ENCODE peak calls at places on chromosome 20, in nine cellular contexts. One of them, this sample, is unnamed.

GRCh38 chr20:25295386-25296093 is 47.7 kb downstream of the PYGB start:
- DNase-seq in lower leg skin: no peak
- DNase-seq in adrenal gland: peak
- DNase-seq in heart left ventricle: peak
- DNase-seq in A549: no peak
- DNase-seq in spleen: no peak
- DNase-seq in testis: no peak
- DNase-seq in GM12892: no peak
- DNase-seq in stomach: peak
- DNase-seq in this sample: no peak

GRCh38 chr20:49276895-49277785 is 717 bp downstream of the ZNFX1 start:
- DNase-seq in lower leg skin: peak
- DNase-seq in adrenal gland: peak
- DNase-seq in heart left ventricle: peak
- DNase-seq in A549: no peak
- DNase-seq in spleen: peak
- DNase-seq in testis: peak
- DNase-seq in GM12892: peak
- DNase-seq in stomach: no peak
- DNase-seq in this sample: no peak

GRCh38 chr20:4038676-4039075 is 23.3 kb upstream of the RNF24 start:
- DNase-seq in lower leg skin: no peak
- DNase-seq in adrenal gland: no peak
- DNase-seq in heart left ventricle: no peak
- DNase-seq in A549: no peak
- DNase-seq in spleen: no peak
- DNase-seq in testis: no peak
- DNase-seq in GM12892: no peak
- DNase-seq in stomach: no peak
- DNase-seq in this sample: no peak

GRCh38 chr20:4905195-4905594 is 96.1 kb downstream of the SLC23A2 start:
- DNase-seq in lower leg skin: peak
- DNase-seq in adrenal gland: no peak
- DNase-seq in heart left ventricle: no peak
- DNase-seq in A549: no peak
- DNase-seq in spleen: no peak
- DNase-seq in testis: no peak
- DNase-seq in GM12892: no peak
- DNase-seq in stomach: no peak
- DNase-seq in this sample: no peak

GRCh38 chr20:25437153-25437581 is 29.7 kb downstream of the GINS1 start:
- DNase-seq in lower leg skin: no peak
- DNase-seq in adrenal gland: no peak
- DNase-seq in heart left ventricle: no peak
- DNase-seq in A549: no peak
- DNase-seq in spleen: no peak
- DNase-seq in testis: no peak
- DNase-seq in GM12892: no peak
- DNase-seq in stomach: no peak
- DNase-seq in this sample: no peak

GRCh38 chr20:32823078-32823477 is 3.3 kb downstream of the MAPRE1 start:
- DNase-seq in lower leg skin: peak
- DNase-seq in adrenal gland: no peak
- DNase-seq in heart left ventricle: no peak
- DNase-seq in A549: peak
- DNase-seq in spleen: no peak
- DNase-seq in testis: peak
- DNase-seq in GM12892: no peak
- DNase-seq in stomach: no peak
- DNase-seq in this sample: no peak

GRCh38 chr20:20487811-20488210 is 119.9 kb downstream of the INSM1 start:
- DNase-seq in lower leg skin: no peak
- DNase-seq in adrenal gland: no peak
- DNase-seq in heart left ventricle: no peak
- DNase-seq in A549: no peak
- DNase-seq in spleen: no peak
- DNase-seq in testis: no peak
- DNase-seq in GM12892: no peak
- DNase-seq in stomach: no peak
- DNase-seq in this sample: no peak

GRCh38 chr20:10955166-10955565 is 281.4 kb upstream of the JAG1 start:
- DNase-seq in lower leg skin: no peak
- DNase-seq in adrenal gland: no peak
- DNase-seq in heart left ventricle: no peak
- DNase-seq in A549: no peak
- DNase-seq in spleen: no peak
- DNase-seq in testis: no peak
- DNase-seq in GM12892: no peak
- DNase-seq in stomach: no peak
- DNase-seq in this sample: no peak

GRCh38 chr20:37898301-37899104 is 4.4 kb upstream of the VSTM2L start:
- DNase-seq in lower leg skin: no peak
- DNase-seq in adrenal gland: no peak
- DNase-seq in heart left ventricle: no peak
- DNase-seq in A549: no peak
- DNase-seq in spleen: no peak
- DNase-seq in testis: no peak
- DNase-seq in GM12892: no peak
- DNase-seq in stomach: no peak
- DNase-seq in this sample: no peak

GRCh38 chr20:2610941-2611720 is 41.3 kb upstream of the NOP56 start:
- DNase-seq in lower leg skin: no peak
- DNase-seq in adrenal gland: no peak
- DNase-seq in heart left ventricle: no peak
- DNase-seq in A549: no peak
- DNase-seq in spleen: no peak
- DNase-seq in testis: no peak
- DNase-seq in GM12892: no peak
- DNase-seq in stomach: no peak
- DNase-seq in this sample: peak

GRCh38 chr20:46458891-46459750 is 52.7 kb upstream of the ELMO2 start:
- DNase-seq in lower leg skin: no peak
- DNase-seq in adrenal gland: peak
- DNase-seq in heart left ventricle: no peak
- DNase-seq in A549: no peak
- DNase-seq in spleen: no peak
- DNase-seq in testis: peak
- DNase-seq in GM12892: no peak
- DNase-seq in stomach: peak
- DNase-seq in this sample: no peak

GRCh38 chr20:57611605-57612311 is 8.5 kb downstream of the ZBP1 start:
- DNase-seq in lower leg skin: peak
- DNase-seq in adrenal gland: no peak
- DNase-seq in heart left ventricle: peak
- DNase-seq in A549: no peak
- DNase-seq in spleen: peak
- DNase-seq in testis: peak
- DNase-seq in GM12892: no peak
- DNase-seq in stomach: no peak
- DNase-seq in this sample: no peak

GRCh38 chr20:45938727-45939438 is 4.4 kb downstream of the PCIF1 start:
- DNase-seq in lower leg skin: no peak
- DNase-seq in adrenal gland: no peak
- DNase-seq in heart left ventricle: no peak
- DNase-seq in A549: no peak
- DNase-seq in spleen: no peak
- DNase-seq in testis: no peak
- DNase-seq in GM12892: no peak
- DNase-seq in stomach: no peak
- DNase-seq in this sample: no peak

GRCh38 chr20:50518270-50518721 is 8.1 kb downstream of the PTPN1 start:
- DNase-seq in lower leg skin: no peak
- DNase-seq in adrenal gland: no peak
- DNase-seq in heart left ventricle: no peak
- DNase-seq in A549: no peak
- DNase-seq in spleen: no peak
- DNase-seq in testis: no peak
- DNase-seq in GM12892: no peak
- DNase-seq in stomach: no peak
- DNase-seq in this sample: no peak

GRCh38 chr20:25310268-25310920 is 62.5 kb downstream of the PYGB start:
- DNase-seq in lower leg skin: no peak
- DNase-seq in adrenal gland: peak
- DNase-seq in heart left ventricle: peak
- DNase-seq in A549: peak
- DNase-seq in spleen: peak
- DNase-seq in testis: peak
- DNase-seq in GM12892: no peak
- DNase-seq in stomach: peak
- DNase-seq in this sample: no peak

GRCh38 chr20:10511507-10512231 is 76.6 kb downstream of the SLX4IP start:
- DNase-seq in lower leg skin: peak
- DNase-seq in adrenal gland: peak
- DNase-seq in heart left ventricle: peak
- DNase-seq in A549: peak
- DNase-seq in spleen: peak
- DNase-seq in testis: peak
- DNase-seq in GM12892: peak
- DNase-seq in stomach: peak
- DNase-seq in this sample: no peak

GRCh38 chr20:18397090-18397489 is 69.7 kb downstream of the DZANK1 start:
- DNase-seq in lower leg skin: no peak
- DNase-seq in adrenal gland: no peak
- DNase-seq in heart left ventricle: no peak
- DNase-seq in A549: no peak
- DNase-seq in spleen: no peak
- DNase-seq in testis: no peak
- DNase-seq in GM12892: no peak
- DNase-seq in stomach: no peak
- DNase-seq in this sample: no peak

DNA sequence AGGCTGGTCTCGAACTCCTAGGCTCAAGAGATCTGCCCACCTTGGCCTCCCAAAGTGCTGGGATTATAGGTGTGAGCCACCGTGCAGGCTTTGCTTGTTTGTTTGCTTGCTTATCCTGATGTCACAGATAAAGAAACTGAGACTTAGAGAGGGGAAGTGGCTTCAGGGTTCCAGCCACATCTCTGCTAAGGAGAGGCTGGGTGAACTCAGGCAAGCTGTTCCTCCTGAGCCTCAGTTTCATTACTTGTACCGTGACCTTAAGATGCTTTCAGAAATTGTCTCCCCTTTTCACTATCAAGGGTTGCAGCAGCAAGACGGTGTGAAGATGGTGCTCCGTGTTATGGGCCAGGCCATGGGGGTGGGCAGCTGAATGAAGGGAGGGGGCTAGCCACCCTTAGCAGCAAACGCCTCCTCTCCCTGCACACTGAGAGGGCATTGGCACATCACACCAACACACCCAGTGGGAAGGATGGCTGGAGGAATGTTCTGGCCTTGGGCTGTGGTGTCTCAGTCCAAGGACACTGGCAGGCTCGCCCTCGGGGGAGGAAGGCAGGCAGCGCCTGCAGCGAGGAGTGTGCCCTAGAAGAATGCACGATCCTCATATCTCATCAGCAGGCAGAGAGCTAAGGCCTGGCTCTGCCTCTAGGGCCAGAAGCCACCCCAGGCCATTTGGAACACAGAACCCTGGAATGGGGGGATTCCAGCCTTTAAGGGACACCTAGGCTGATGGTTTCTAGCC is 48.2 kb upstream of the TLDC2 start:
- DNase-seq in lower leg skin: no peak
- DNase-seq in adrenal gland: peak
- DNase-seq in heart left ventricle: peak
- DNase-seq in A549: no peak
- DNase-seq in spleen: no peak
- DNase-seq in testis: peak
- DNase-seq in GM12892: peak
- DNase-seq in stomach: no peak
- DNase-seq in this sample: no peak
- TF ChIP-seq POLR2A in lower leg skin: no peak
- TF ChIP-seq POLR2A in adrenal gland: peak
- TF ChIP-seq POLR2A in heart left ventricle: no peak
- TF ChIP-seq POLR2A in A549: no peak
- TF ChIP-seq POLR2A in spleen: no peak
- TF ChIP-seq POLR2A in testis: no peak
- TF ChIP-seq POLR2A in GM12892: no peak
- TF ChIP-seq POLR2A in stomach: no peak
- TF ChIP-seq POLR2A in this sample: no peak

GRCh38 chr20:31514154-31515071 is at the start of gene HM13:
- DNase-seq in lower leg skin: peak
- DNase-seq in adrenal gland: peak
- DNase-seq in heart left ventricle: peak
- DNase-seq in A549: peak
- DNase-seq in spleen: peak
- DNase-seq in testis: peak
- DNase-seq in GM12892: peak
- DNase-seq in stomach: peak
- DNase-seq in this sample: peak
- TF ChIP-seq POLR2A in lower leg skin: no peak
- TF ChIP-seq POLR2A in adrenal gland: peak
- TF ChIP-seq POLR2A in heart left ventricle: peak
- TF ChIP-seq POLR2A in A549: peak
- TF ChIP-seq POLR2A in spleen: no peak
- TF ChIP-seq POLR2A in testis: no peak
- TF ChIP-seq POLR2A in GM12892: peak
- TF ChIP-seq POLR2A in stomach: no peak
- TF ChIP-seq POLR2A in this sample: peak

DNA sequence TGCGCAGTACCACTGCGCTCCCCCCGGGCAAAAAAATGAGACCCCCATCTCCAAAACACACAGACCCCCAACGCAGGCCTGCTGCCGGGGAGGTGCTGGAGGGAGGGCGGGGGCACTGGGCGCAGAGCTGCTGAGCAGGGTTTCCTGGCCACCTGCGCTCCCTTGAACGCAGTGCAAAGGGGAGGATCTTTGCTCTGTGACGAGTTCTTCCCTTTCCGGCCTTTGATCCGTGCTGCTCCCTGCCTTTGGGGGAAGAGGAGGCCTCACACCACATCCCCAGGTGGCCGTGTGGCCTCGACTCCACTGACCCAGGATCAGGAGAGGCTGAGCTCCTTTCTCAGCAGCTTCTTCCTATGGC is 8.9 kb upstream of the COL20A1 start:
- DNase-seq in lower leg skin: no peak
- DNase-seq in adrenal gland: no peak
- DNase-seq in heart left ventricle: no peak
- DNase-seq in A549: no peak
- DNase-seq in spleen: no peak
- DNase-seq in testis: no peak
- DNase-seq in GM12892: no peak
- DNase-seq in stomach: no peak
- DNase-seq in this sample: no peak
- TF ChIP-seq POLR2A in lower leg skin: no peak
- TF ChIP-seq POLR2A in adrenal gland: no peak
- TF ChIP-seq POLR2A in heart left ventricle: no peak
- TF ChIP-seq POLR2A in A549: no peak
- TF ChIP-seq POLR2A in spleen: no peak
- TF ChIP-seq POLR2A in testis: no peak
- TF ChIP-seq POLR2A in GM12892: no peak
- TF ChIP-seq POLR2A in stomach: no peak
- TF ChIP-seq POLR2A in this sample: no peak

DNA sequence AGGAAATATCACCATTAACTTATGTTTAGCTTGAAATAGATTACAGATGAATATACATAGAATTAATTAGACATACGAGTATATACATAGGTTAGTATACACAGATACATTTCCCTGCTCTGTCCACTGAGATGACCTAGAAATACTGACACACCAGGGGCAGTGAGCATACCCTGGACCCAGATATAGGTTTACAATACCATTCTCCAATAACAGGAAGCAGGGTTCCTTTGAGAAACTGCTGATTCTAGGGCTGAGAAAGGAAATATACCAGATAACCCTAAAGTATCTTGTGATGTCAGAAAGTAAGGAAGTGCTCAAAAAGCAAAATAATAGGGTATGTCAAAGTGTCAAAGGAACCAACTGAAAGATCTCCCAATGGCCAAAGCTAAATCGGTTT is 322.5 kb downstream of the HAO1 start:
- DNase-seq in lower leg skin: no peak
- DNase-seq in adrenal gland: no peak
- DNase-seq in heart left ventricle: no peak
- DNase-seq in A549: no peak
- DNase-seq in spleen: no peak
- DNase-seq in testis: no peak
- DNase-seq in GM12892: no peak
- DNase-seq in stomach: no peak
- DNase-seq in this sample: no peak
- TF ChIP-seq POLR2A in lower leg skin: no peak
- TF ChIP-seq POLR2A in adrenal gland: no peak
- TF ChIP-seq POLR2A in heart left ventricle: no peak
- TF ChIP-seq POLR2A in A549: no peak
- TF ChIP-seq POLR2A in spleen: no peak
- TF ChIP-seq POLR2A in testis: no peak
- TF ChIP-seq POLR2A in GM12892: no peak
- TF ChIP-seq POLR2A in stomach: no peak
- TF ChIP-seq POLR2A in this sample: no peak